ENCODE peak calls at places on chromosomes 3 and 15, in six cellular contexts. F is non-pigmented ciliary epithelial cell, P is HT1080, K is Caco-2, L is fibroblast of mammary gland, C is sciatic nerve. E is an unnamed sample.

GRCh38 chr3:194431553-194431952 is 32.5 kb upstream of the GP5 start:
- DNase-seq in P (no peak), F (no peak), K (no peak), L (no peak), C (no peak), E (no peak)

GRCh38 chr3:160753953-160754352 is 2.1 kb upstream of the PPM1L start:
- DNase-seq in K (no peak), F (no peak), P (no peak), C (no peak), L (no peak), E (no peak)

GRCh38 chr15:74635228-74635627 is 19.6 kb downstream of the CLK3 start:
- DNase-seq in K (peak; percentile 77), C (peak; percentile 72), F (no peak), L (peak; percentile 67), P (peak; percentile 56), E (peak; percentile 61)

GRCh38 chr15:60573936-60574335 is 95.0 kb upstream of the ICE2 start:
- DNase-seq in P (no peak), L (no peak), C (no peak), F (no peak), K (no peak), E (no peak)

GRCh38 chr3:180340395-180340794 is 261.6 kb upstream of the TTC14 start:
- DNase-seq in C (no peak), L (no peak), K (no peak), P (no peak), F (no peak), E (no peak)

GRCh38 chr15:38253448-38253847 is 812 bp downstream of the SPRED1 start:
- DNase-seq in C (no peak), K (no peak), F (peak; percentile 79), P (peak; percentile 72), L (peak; percentile 83), E (no peak)

GRCh38 chr3:67048067-67048715 is 50.1 kb downstream of the KBTBD8 start:
- DNase-seq in C (no peak), K (no peak), L (no peak), P (no peak), F (no peak), E (no peak)

GRCh38 chr3:42581400-42581708 is 413 bp downstream of the SEC22C start:
- DNase-seq in L (peak; percentile 13), F (no peak), P (no peak), K (no peak), C (no peak), E (no peak)

GRCh38 chr3:36734742-36735141 is 29.6 kb downstream of the DCLK3 start:
- DNase-seq in L (no peak), K (no peak), F (no peak), P (no peak), C (no peak), E (no peak)

GRCh38 chr15:69398541-69398940 is 15.6 kb upstream of the KIF23 start:
- DNase-seq in P (peak; percentile 46), K (no peak), L (peak; percentile 41), C (no peak), F (no peak), E (no peak)

GRCh38 chr3:141455603-141456327 is 31.1 kb upstream of the RASA2 start:
- DNase-seq in L (peak; percentile 34), P (no peak), F (no peak), C (no peak), K (peak; percentile 44), E (no peak)

GRCh38 chr15:99711685-99712084 is 21.6 kb downstream of the LYSMD4 start:
- DNase-seq in P (no peak), C (no peak), F (no peak), K (no peak), L (peak; percentile 40), E (no peak)

GRCh38 chr3:150292891-150293290 is 115.2 kb upstream of the TSC22D2 start:
- DNase-seq in K (no peak), C (no peak), P (no peak), L (peak; percentile 74), F (peak; percentile 93), E (no peak)